ENCODE peak calls at places on chromosomes 12 and 14, in ten cellular contexts. L is body of pancreas, A is esophagus squamous epithelium, G is thyroid gland, B is cardiac muscle cell, Q is PC-9, K is colonic mucosa, I is GM23248, F is heart left ventricle, D is ovary. N is an unnamed sample. For H3K9me3, the result is how much of the 10 kb centered on the place peaks cover.

GRCh38 chr14:77674931-77675330 is 32.9 kb downstream of the ALKBH1 start:
- DNase-seq in L (no peak), A (no peak), G (no peak), B (no peak), Q (no peak), K (peak), I (no peak), F (no peak), D (no peak), N (no peak)

GRCh38 chr14:61498303-61498702 is 176.9 kb downstream of the PRKCH start:
- DNase-seq in L (no peak), A (no peak), G (peak), B (no peak), Q (no peak), K (no peak), I (no peak), F (no peak), D (no peak), N (peak)

GRCh38 chr12:94071258-94071657 is 77.1 kb upstream of the PLXNC1 start:
- DNase-seq in L (no peak), A (no peak), G (no peak), B (no peak), Q (no peak), K (peak), I (no peak), F (no peak), D (no peak), N (no peak)

GRCh38 chr14:94823556-94824341 is 53.8 kb upstream of the GSC start:
- DNase-seq in L (no peak), A (no peak), G (no peak), B (no peak), Q (no peak), K (no peak), I (peak), F (no peak), D (no peak), N (peak)

GRCh38 chr12:59134750-59135149 is 214.4 kb upstream of the LRIG3 start:
- DNase-seq in L (no peak), A (no peak), G (no peak), B (no peak), Q (no peak), K (no peak), I (no peak), F (no peak), D (no peak), N (no peak)

GRCh38 chr12:79555006-79555925 is 135.5 kb downstream of the PAWR start:
- DNase-seq in L (no peak), A (no peak), G (no peak), B (peak), Q (no peak), K (no peak), I (peak), F (no peak), D (no peak), N (peak)

GRCh38 chr12:95648990-95649791 is 97.9 kb upstream of the USP44 start:
- DNase-seq in L (peak), A (no peak), G (no peak), B (peak), Q (peak), K (peak), I (peak), F (no peak), D (no peak), N (peak)

GRCh38 chr12:120362516-120363273 is 6.3 kb downstream of the MSI1 start:
- DNase-seq in L (no peak), A (no peak), G (no peak), B (no peak), Q (no peak), K (no peak), I (no peak), F (no peak), D (no peak), N (no peak)

GRCh38 chr12:4800555-4800954 is 80.4 kb downstream of the GALNT8 start:
- DNase-seq in L (no peak), A (no peak), G (no peak), B (no peak), Q (no peak), K (no peak), I (no peak), F (no peak), D (no peak), N (no peak)
- H3K27ac ChIP-seq in L (no peak), A (no peak), G (no peak), B (no peak), Q (no peak), K (no peak), I (no peak), F (no peak), D (no peak), N (no peak)

GRCh38 chr14:22839159-22839779 is 2.9 kb downstream of the MMP14 start:
- DNase-seq in L (no peak), A (no peak), G (no peak), B (no peak), Q (no peak), K (no peak), I (peak), F (no peak), D (no peak), N (no peak)
- H3K4me3 ChIP-seq in L (no peak), A (peak), G (no peak), B (no peak), Q (no peak), K (peak), I (peak), F (peak), D (peak), N (peak)

GRCh38 chr12:34379142-34379541 is 356.8 kb downstream of the ALG10 start:
- DNase-seq in L (no peak), A (no peak), G (no peak), B (no peak), Q (no peak), K (no peak), I (no peak), F (no peak), D (no peak), N (no peak)
- H3K9me3 ChIP-seq in L (under half), A (half or more), G (under half), B (under half), Q (under half), K (under half), I (under half), F (under half), D (under half), N (under half)

GRCh38 chr14:88668448-88669116 is 105.7 kb downstream of the ZC3H14 start:
- DNase-seq in L (no peak), A (no peak), G (no peak), B (no peak), Q (no peak), K (no peak), I (no peak), F (no peak), D (no peak), N (no peak)
- H3K27ac ChIP-seq in L (no peak), A (no peak), G (no peak), B (no peak), Q (no peak), K (no peak), I (no peak), F (no peak), D (no peak), N (no peak)

GRCh38 chr12:57248934-57249742 is 1.8 kb downstream of the STAC3 start:
- DNase-seq in L (peak), A (no peak), G (no peak), B (no peak), Q (no peak), K (no peak), I (no peak), F (peak), D (no peak), N (no peak)
- H3K4me3 ChIP-seq in L (no peak), A (no peak), G (no peak), B (no peak), Q (no peak), K (no peak), I (no peak), F (no peak), D (no peak), N (no peak)

GRCh38 chr12:133231001-133231400 is 4.7 kb downstream of the ANHX start:
- DNase-seq in L (no peak), A (no peak), G (no peak), B (no peak), Q (no peak), K (no peak), I (no peak), F (no peak), D (no peak), N (no peak)

GRCh38 chr12:133227281-133227852 is 8.3 kb downstream of the ANHX start:
- DNase-seq in L (no peak), A (no peak), G (no peak), B (no peak), Q (no peak), K (no peak), I (no peak), F (no peak), D (no peak), N (no peak)

GRCh38 chr12:133225527-133225926 is 10.2 kb downstream of the ANHX start:
- DNase-seq in L (no peak), A (no peak), G (no peak), B (no peak), Q (no peak), K (no peak), I (no peak), F (no peak), D (no peak), N (no peak)

GRCh38 chr12:133222211-133222610 is 13.5 kb downstream of the ANHX start:
- DNase-seq in L (no peak), A (no peak), G (no peak), B (no peak), Q (no peak), K (no peak), I (no peak), F (no peak), D (no peak), N (no peak)

GRCh38 chr12:133226690-133227089 is 9.0 kb downstream of the ANHX start:
- DNase-seq in L (no peak), A (no peak), G (no peak), B (no peak), Q (no peak), K (no peak), I (no peak), F (no peak), D (no peak), N (no peak)
- H3K9me3 ChIP-seq in L (under half), A (half or more), G (under half), B (under half), Q (under half), K (under half), I (under half), F (under half), D (under half), N (under half)

N was measured in astrocyte.